ENCODE peak calls at places on chromosomes 5 and 9, in eight cellular contexts. R is fibroblast of lung, V is HepG2, P is tibial artery, M is Peyer's patch, T is A549, W is GM23338, G is IMR-90. S is an unnamed sample.

GRCh38 chr5:160534125-160534524 is 112.5 kb downstream of the PTTG1 start:
- DNase-seq in P (no peak), V (no peak), M (no peak), R (peak; percentile 24), W (no peak), T (no peak), G (no peak), S (no peak)

GRCh38 chr9:83431470-83432060 is 106.6 kb downstream of the FRMD3 start:
- DNase-seq in P (peak; percentile 72), W (no peak), M (no peak), G (no peak), V (peak; percentile 64), R (no peak), T (peak; percentile 9), S (no peak)

GRCh38 chr5:83731638-83732037 is 11.0 kb upstream of the HAPLN1 start:
- DNase-seq in T (no peak), M (no peak), P (no peak), V (no peak), G (no peak), R (no peak), W (no peak), S (no peak)

GRCh38 chr5:107831612-107832395 is 161.1 kb upstream of the EFNA5 start:
- DNase-seq in P (no peak), R (peak; percentile 72), G (peak; percentile 85), M (no peak), V (no peak), W (peak; percentile 32), T (no peak), S (no peak)

GRCh38 chr5:153516503-153516902 is 26.0 kb downstream of the GRIA1 start:
- DNase-seq in T (no peak), M (no peak), V (no peak), W (peak; percentile 46), R (no peak), P (no peak), G (no peak), S (no peak)

GRCh38 chr5:7629559-7629958 is 221.4 kb downstream of the CFAP90 start:
- DNase-seq in G (no peak), M (no peak), R (no peak), V (no peak), W (no peak), T (no peak), P (no peak), S (no peak)

GRCh38 chr5:96615223-96615622 is 47.0 kb upstream of the CAST start:
- DNase-seq in G (peak; percentile 12), M (no peak), P (no peak), W (no peak), V (no peak), R (peak; percentile 38), T (no peak), S (no peak)

GRCh38 chr5:143629871-143630658 is 181.9 kb upstream of the HMHB1 start:
- DNase-seq in G (peak; percentile 86), R (peak; percentile 75), P (no peak), W (peak; percentile 9), V (peak; percentile 80), M (no peak), T (no peak), S (peak; percentile 68)

GRCh38 chr5:149636191-149636860 is 55.0 kb downstream of the ARHGEF37 start:
- DNase-seq in W (no peak), P (peak; percentile 46), R (no peak), T (no peak), G (no peak), V (no peak), M (no peak), S (no peak)

GRCh38 chr5:132747693-132748440 is 641 bp downstream of the CCNI2 start:
- DNase-seq in V (no peak), M (peak; percentile 48), W (peak; percentile 63), R (no peak), T (no peak), G (no peak), P (no peak), S (no peak)
- H3K27ac ChIP-seq in V (no peak overlapping the region), M (peak overlapping the region; percentile 73), W (no peak overlapping the region), R (no peak overlapping the region), T (no peak overlapping the region), G (no peak overlapping the region), P (no peak overlapping the region), S (no peak overlapping the region)

DNA sequence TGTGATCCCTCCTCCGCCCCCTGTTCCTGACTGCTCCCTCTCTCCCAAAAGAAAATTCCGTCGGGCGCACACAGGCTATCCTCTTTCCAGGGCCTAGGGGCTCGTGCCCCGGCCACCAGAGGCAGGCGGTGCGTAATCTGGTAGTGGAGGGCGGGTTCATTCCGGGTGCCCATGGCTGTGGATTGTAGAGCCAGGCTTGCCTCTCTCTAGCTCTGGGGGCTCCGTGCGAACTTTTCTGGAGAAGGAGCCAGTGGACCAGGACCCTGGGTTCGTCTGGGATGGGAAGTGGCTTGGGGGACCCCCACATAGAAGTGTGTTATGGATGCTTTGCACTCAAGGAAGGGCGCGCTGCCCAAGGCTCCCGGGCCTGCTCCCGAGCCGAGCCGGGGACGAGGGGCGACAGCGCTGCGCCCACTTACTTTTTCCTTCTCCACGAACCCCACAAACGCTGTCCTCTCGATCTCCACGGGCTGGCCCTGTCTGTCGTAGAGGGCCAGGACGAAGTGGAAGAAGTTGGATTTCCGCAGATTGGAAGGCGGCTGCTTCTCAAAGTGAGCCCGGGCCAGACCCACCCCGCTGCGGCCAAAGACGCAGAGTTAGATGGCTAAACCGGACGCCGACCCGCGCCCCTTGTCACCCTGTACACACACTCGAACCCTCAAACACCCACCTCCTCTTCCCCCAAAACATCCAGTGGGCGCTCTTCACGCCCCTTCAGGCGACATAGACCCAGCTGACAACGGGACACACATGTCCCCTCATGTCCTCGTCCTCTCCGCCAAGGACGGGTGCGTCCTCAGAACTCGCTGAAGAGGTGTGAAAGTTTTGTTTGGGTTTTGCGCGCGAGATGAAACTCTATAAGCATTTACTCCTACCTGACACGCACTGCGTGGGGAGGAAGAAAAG is 2.9 kb downstream of the EBF1 start:
- DNase-seq in W (peak; percentile 68), P (peak; percentile 71), T (no peak), R (no peak), V (no peak), M (no peak), G (no peak), S (no peak)
- H3K27ac ChIP-seq in W (no peak overlapping the region), P (peak overlapping the region; percentile 87), T (no peak overlapping the region), R (peak overlapping the region; percentile 76), V (no peak overlapping the region), M (peak overlapping the region; percentile 91), G (no peak overlapping the region), S (peak overlapping the region; percentile 86)

GRCh38 chr5:172855597-172856292 is 21.7 kb downstream of the ERGIC1 start:
- DNase-seq in M (no peak), R (peak; percentile 62), V (no peak), T (no peak), P (peak; percentile 85), W (no peak), G (no peak), S (no peak)
- H3K27ac ChIP-seq in M (no peak overlapping the region), R (peak overlapping the region; percentile 81), V (peak overlapping the region; percentile 22), T (peak overlapping the region; percentile 99), P (peak overlapping the region; percentile 90), W (no peak overlapping the region), G (peak overlapping the region; percentile 91), S (no peak overlapping the region)

DNA sequence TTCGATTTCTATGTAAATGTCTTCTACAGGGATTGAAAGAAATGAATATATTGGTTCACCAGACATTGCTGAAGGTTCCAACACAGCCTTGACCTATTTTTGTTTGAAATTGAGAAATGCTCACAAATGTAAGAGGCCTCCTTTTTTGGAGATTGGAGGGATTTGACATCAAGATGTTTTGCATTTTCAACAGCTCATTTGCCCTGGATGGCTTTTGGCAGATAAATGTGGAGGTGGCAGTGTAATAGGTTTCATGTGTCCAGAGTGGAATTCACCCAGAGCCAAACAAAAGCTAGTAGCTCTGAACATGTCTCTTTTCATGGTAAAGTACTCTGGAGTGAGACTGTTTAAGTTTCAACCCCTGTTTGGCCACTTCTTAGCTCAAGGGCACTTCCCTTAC is 77.3 kb downstream of the PALM2AKAP2 start:
- DNase-seq in V (no peak), M (no peak), R (peak; percentile 42), P (no peak), W (no peak), G (peak; percentile 26), T (no peak), S (no peak)
- H3K27ac ChIP-seq in V (no peak overlapping the region), M (no peak overlapping the region), R (no peak overlapping the region), P (no peak overlapping the region), W (no peak overlapping the region), G (peak overlapping the region; percentile 4), T (no peak overlapping the region), S (no peak overlapping the region)

GRCh38 chr5:33501899-33502298 is 61.1 kb downstream of the TARS1 start:
- DNase-seq in V (no peak), T (no peak), W (peak; percentile 37), M (no peak), P (no peak), R (no peak), G (no peak), S (no peak)

DNA sequence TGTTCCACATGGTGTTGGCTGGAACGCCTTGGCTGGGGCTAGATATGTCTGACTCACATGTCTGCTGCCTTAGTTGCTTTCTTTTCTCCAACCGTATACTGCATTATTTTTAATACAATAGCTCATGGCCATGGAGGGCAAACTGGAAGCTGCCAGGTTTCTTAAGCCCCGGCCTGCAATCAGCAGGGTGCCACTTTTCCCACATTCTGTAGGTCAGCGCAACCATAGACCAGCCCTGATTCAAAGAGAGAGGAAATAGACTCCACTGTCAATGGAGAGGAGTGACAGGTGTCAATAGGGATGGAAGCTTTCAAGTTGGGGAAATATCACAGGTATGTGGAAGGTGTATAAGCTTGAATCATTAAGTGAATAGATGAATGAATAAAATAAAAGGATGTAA is 60.5 kb downstream of the TARS1 start:
- DNase-seq in P (no peak), R (no peak), V (no peak), T (no peak), M (no peak), W (no peak), G (no peak), S (no peak)
- H3K27ac ChIP-seq in P (no peak overlapping the region), R (no peak overlapping the region), V (no peak overlapping the region), T (no peak overlapping the region), M (no peak overlapping the region), W (no peak overlapping the region), G (no peak overlapping the region), S (no peak overlapping the region)

DNA sequence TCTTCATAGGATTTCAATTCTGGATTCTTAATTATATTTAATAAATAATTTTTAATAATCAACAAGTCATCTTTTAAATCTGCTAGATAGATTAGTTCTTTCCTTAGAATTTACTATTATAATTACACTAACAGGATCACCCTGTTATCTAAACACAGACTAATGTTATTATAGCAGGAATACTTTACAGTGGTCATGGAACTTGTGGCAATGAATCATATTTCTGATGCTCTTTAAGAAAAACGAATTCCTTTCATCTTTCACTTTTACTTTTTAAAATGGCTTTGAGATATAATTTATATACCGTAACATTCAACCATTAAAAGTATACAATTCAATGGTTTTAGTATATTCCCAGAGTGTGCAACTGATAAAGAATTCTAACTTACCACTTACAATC is 29.7 kb upstream of the CDK5RAP2 start:
- DNase-seq in V (no peak), R (peak; percentile 51), P (no peak), G (peak; percentile 48), W (no peak), T (no peak), M (no peak), S (no peak)
- H3K27ac ChIP-seq in V (no peak overlapping the region), R (no peak overlapping the region), P (no peak overlapping the region), G (no peak overlapping the region), W (no peak overlapping the region), T (no peak overlapping the region), M (no peak overlapping the region), S (peak overlapping the region; percentile 1)

S was measured in brain microvascular endothelial cell.